ENCODE peak calls at places on chromosomes 16 and 17, in seven cellular contexts. V is HCT116, J is HepG2, F is Panc1, A is upper lobe of left lung, R is GM23338, G is GM12878. Q is an unnamed sample.

GRCh38 chr16:70688266-70688742 is 2.5 kb upstream of the MTSS2 start:
- ATAC-seq in V (no peak), J (no peak), F (no peak), A (no peak), R (no peak), G (no peak), Q (no peak)

GRCh38 chr16:5069048-5069447 is 2.6 kb upstream of the ALG1 start:
- ATAC-seq in V (no peak), J (no peak), F (no peak), A (no peak), R (no peak), G (no peak), Q (no peak)

GRCh38 chr17:51231999-51232398 is 27.9 kb downstream of the MBTD1 start:
- ATAC-seq in V (no peak), J (no peak), F (no peak), A (no peak), R (no peak), G (no peak), Q (no peak)

GRCh38 chr17:46819906-46820351 is 1.4 kb upstream of the WNT3 start:
- ATAC-seq in V (no peak), J (peak; percentile 3), F (no peak), A (no peak), R (peak; percentile 3), G (no peak), Q (no peak)

GRCh38 chr16:47853635-47854034 is 302.2 kb downstream of the ABCC12 start:
- ATAC-seq in V (no peak), J (peak; percentile 29), F (no peak), A (no peak), R (no peak), G (no peak), Q (no peak)

GRCh38 chr17:82443465-82444283 is 6.9 kb downstream of the CYBC1 start:
- ATAC-seq in V (no peak), J (no peak), F (peak; percentile 8), A (no peak), R (no peak), G (peak; percentile 38), Q (no peak)

GRCh38 chr17:17008998-17009397 is 33.3 kb upstream of the MPRIP start:
- ATAC-seq in V (no peak), J (no peak), F (no peak), A (no peak), R (no peak), G (no peak), Q (no peak)

GRCh38 chr17:39194089-39194984 is 3.1 kb downstream of the CACNB1 start:
- ATAC-seq in V (no peak), J (peak; percentile 89), F (peak; percentile 33), A (peak; percentile 29), R (peak; percentile 41), G (no peak), Q (peak; percentile 63)

GRCh38 chr16:17451835-17452234 is 18.9 kb downstream of the XYLT1 start:
- ATAC-seq in V (no peak), J (no peak), F (no peak), A (peak; percentile 47), R (no peak), G (peak; percentile 80), Q (no peak)

GRCh38 chr17:75031972-75032895 is 14.5 kb downstream of the ATP5PD start:
- ATAC-seq in V (no peak), J (no peak), F (peak; percentile 18), A (peak; percentile 51), R (no peak), G (peak; percentile 43), Q (peak; percentile 60)

GRCh38 chr17:8451937-8452614 is 16.4 kb downstream of the NDEL1 start:
- ATAC-seq in V (no peak), J (no peak), F (no peak), A (no peak), R (no peak), G (no peak), Q (no peak)

GRCh38 chr17:7047566-7047965 is 3.7 kb upstream of the SLC16A11 start:
- ATAC-seq in V (no peak), J (no peak), F (no peak), A (no peak), R (no peak), G (no peak), Q (no peak)

GRCh38 chr17:76145231-76146052 is 4.4 kb upstream of the FOXJ1 start:
- ATAC-seq in V (no peak), J (no peak), F (no peak), A (no peak), R (no peak), G (peak; percentile 44), Q (no peak)

GRCh38 chr17:42833771-42834422 is 700 bp downstream of the PSME3 start:
- ATAC-seq in V (peak; percentile 21), J (peak; percentile 28), F (peak; percentile 27), A (no peak), R (no peak), G (peak; percentile 42), Q (no peak)

GRCh38 chr16:13906426-13907089 is 13.4 kb upstream of the ERCC4 start:
- ATAC-seq in V (peak; percentile 20), J (no peak), F (peak; percentile 33), A (no peak), R (no peak), G (peak; percentile 57), Q (no peak)

GRCh38 chr17:77146882-77147281 is 6.1 kb downstream of the SEC14L1 start:
- ATAC-seq in V (no peak), J (no peak), F (peak; percentile 63), A (no peak), R (peak; percentile 58), G (no peak), Q (no peak)
- TF ChIP-seq POLR2AphosphoS5 in V (no peak), J (no peak), F (peak; percentile 26), A (peak; percentile 55), R (no peak), G (peak; percentile 12), Q (no peak)

DNA sequence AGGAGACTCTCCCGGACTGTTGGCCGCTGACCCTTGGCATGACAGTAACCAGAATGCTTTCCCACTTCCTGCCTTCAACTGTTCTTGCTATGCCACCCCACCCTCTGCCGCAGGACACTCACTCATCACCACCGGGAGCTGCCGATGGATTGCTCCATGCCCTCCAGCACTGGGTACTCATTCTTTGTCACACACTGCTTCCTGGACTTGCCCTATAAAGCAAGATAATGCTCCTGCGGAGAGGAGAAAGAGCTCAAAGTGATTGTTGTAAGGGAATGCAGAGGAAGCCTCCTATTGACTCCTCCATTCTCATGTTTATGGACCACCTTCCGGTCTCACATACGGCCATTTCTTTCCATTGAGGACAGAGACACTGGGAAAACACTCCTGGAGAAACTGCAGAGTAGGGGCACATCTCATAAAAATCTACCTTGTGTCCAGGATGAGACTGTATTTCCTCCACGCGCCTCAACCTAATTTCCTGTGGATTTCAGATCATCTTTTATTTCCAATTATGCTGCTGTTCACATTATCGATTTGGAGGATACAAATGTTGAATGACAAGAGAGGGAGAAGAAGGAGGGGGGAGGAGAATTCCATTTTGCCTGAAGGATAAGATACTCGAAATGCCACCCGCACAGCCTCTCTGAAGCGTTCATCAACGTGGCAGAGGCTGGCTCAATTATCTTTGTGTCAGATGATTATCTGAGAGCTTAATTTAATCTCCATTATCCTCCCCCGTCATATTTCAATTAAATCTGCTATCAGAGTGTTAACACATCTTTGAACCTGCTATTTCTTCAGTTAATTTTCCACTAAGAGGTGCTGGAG is 486.1 kb upstream of the SALL1 start:
- ATAC-seq in V (no peak), J (no peak), F (no peak), A (no peak), R (peak; percentile 97), G (no peak), Q (no peak)
- H3K27ac ChIP-seq in V (no peak overlapping the region), J (no peak overlapping the region), F (no peak overlapping the region), A (no peak overlapping the region), R (peak overlapping the region; percentile 86), G (no peak overlapping the region), Q (no peak overlapping the region)

DNA sequence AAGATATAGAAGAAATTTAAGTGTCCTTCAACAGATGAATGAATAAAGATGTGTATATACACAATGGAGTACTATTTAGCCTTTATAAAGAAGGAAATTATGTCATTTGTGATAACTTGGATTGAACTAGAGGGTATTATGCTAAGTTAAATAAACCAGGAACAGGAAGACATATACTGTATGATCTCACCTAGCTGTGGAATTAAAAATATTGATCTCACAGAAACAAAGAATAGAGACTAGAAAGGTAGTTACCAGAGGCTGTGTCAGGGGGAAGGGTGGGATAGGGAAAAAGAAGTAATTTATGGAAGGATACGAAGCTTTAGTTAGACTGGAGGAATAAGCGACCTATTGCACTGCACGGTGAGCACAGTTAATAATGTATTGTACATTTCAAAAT is 5.4 kb upstream of the ZNF267 start:
- ATAC-seq in V (peak; percentile 20), J (no peak), F (no peak), A (no peak), R (no peak), G (no peak), Q (no peak)
- TF ChIP-seq CTCF in V (no peak), J (no peak), F (no peak), A (no peak), R (no peak), G (no peak), Q (no peak)

DNA sequence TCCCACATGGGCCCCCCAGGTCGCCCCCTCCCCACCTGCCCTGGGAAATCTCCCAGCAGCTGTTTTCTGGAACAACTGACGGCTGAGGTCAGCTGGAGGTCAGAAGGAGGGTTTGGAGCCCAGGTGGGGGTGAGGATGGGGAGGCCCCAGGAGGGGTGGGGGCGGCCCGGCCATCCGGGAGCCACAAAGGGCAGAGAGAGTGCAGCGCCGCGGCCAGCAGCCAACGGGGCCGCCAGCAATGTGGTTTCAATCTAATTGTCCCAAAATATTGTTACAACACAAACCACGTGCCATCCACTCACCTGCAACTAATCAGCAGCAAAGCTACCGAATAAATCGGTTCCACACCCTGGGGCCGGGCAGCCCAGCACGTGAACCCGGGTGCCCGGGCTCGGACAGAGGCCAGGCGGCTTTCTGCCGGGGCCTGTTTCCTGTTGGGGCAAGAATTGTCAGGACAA is 28.3 kb upstream of the SLC38A10 start:
- ATAC-seq in V (no peak), J (no peak), F (no peak), A (no peak), R (no peak), G (no peak), Q (no peak)
- TF ChIP-seq POLR2AphosphoS5 in V (no peak), J (no peak), F (no peak), A (no peak), R (no peak), G (no peak), Q (no peak)